ENCODE peak calls at places on chromosome 21, in five cellular contexts. One of them, this sample, is unnamed. For H3K4me1, the result is how much of the 10 kb centered on the place peaks cover.

GRCh38 chr21:24367936-24368335 is 1239.3 kb downstream of the MRPL39 start:
- DNase-seq in ovary: no peak
- DNase-seq in upper lobe of right lung: no peak
- DNase-seq in psoas muscle: no peak
- DNase-seq in naive thymus-derived CD4-positive, alpha-beta T cell: no peak
- DNase-seq in this sample: no peak

GRCh38 chr21:40841524-40842196 is 5.3 kb downstream of the DSCAM start:
- DNase-seq in ovary: no peak
- DNase-seq in upper lobe of right lung: peak
- DNase-seq in psoas muscle: no peak
- DNase-seq in naive thymus-derived CD4-positive, alpha-beta T cell: no peak
- DNase-seq in this sample: no peak

GRCh38 chr21:38811257-38811656 is 5.5 kb downstream of the ETS2 start:
- DNase-seq in ovary: no peak
- DNase-seq in upper lobe of right lung: no peak
- DNase-seq in psoas muscle: no peak
- DNase-seq in naive thymus-derived CD4-positive, alpha-beta T cell: no peak
- DNase-seq in this sample: no peak

GRCh38 chr21:18298228-18298627 is 53.6 kb downstream of the CHODL start:
- DNase-seq in ovary: no peak
- DNase-seq in upper lobe of right lung: no peak
- DNase-seq in psoas muscle: no peak
- DNase-seq in naive thymus-derived CD4-positive, alpha-beta T cell: no peak
- DNase-seq in this sample: no peak

GRCh38 chr21:32248616-32249550 is 30.0 kb downstream of the MIS18A start:
- DNase-seq in ovary: no peak
- DNase-seq in upper lobe of right lung: no peak
- DNase-seq in psoas muscle: no peak
- DNase-seq in naive thymus-derived CD4-positive, alpha-beta T cell: no peak
- DNase-seq in this sample: no peak

GRCh38 chr21:37944492-37944891 is 28.2 kb upstream of the KCNJ6 start:
- DNase-seq in ovary: no peak
- DNase-seq in upper lobe of right lung: no peak
- DNase-seq in psoas muscle: no peak
- DNase-seq in naive thymus-derived CD4-positive, alpha-beta T cell: no peak
- DNase-seq in this sample: no peak

GRCh38 chr21:36744560-36745231 is 45.8 kb downstream of the SIM2 start:
- DNase-seq in ovary: no peak
- DNase-seq in upper lobe of right lung: peak
- DNase-seq in psoas muscle: no peak
- DNase-seq in naive thymus-derived CD4-positive, alpha-beta T cell: no peak
- DNase-seq in this sample: no peak

GRCh38 chr21:29737188-29737587 is 202.6 kb downstream of the GRIK1 start:
- DNase-seq in ovary: no peak
- DNase-seq in upper lobe of right lung: no peak
- DNase-seq in psoas muscle: no peak
- DNase-seq in naive thymus-derived CD4-positive, alpha-beta T cell: no peak
- DNase-seq in this sample: no peak

GRCh38 chr21:17578162-17578561 is 34.5 kb downstream of the BTG3 start:
- DNase-seq in ovary: no peak
- DNase-seq in upper lobe of right lung: no peak
- DNase-seq in psoas muscle: no peak
- DNase-seq in naive thymus-derived CD4-positive, alpha-beta T cell: no peak
- DNase-seq in this sample: no peak

GRCh38 chr21:31394309-31394708 is 50.2 kb upstream of the TIAM1 start:
- DNase-seq in ovary: no peak
- DNase-seq in upper lobe of right lung: no peak
- DNase-seq in psoas muscle: no peak
- DNase-seq in naive thymus-derived CD4-positive, alpha-beta T cell: no peak
- DNase-seq in this sample: no peak

GRCh38 chr21:27017251-27017650 is 50.4 kb upstream of the ADAMTS5 start:
- DNase-seq in ovary: no peak
- DNase-seq in upper lobe of right lung: no peak
- DNase-seq in psoas muscle: no peak
- DNase-seq in naive thymus-derived CD4-positive, alpha-beta T cell: no peak
- DNase-seq in this sample: no peak

GRCh38 chr21:15732290-15732995 is 2.7 kb downstream of the USP25 start:
- DNase-seq in ovary: no peak
- DNase-seq in upper lobe of right lung: no peak
- DNase-seq in psoas muscle: no peak
- DNase-seq in naive thymus-derived CD4-positive, alpha-beta T cell: no peak
- DNase-seq in this sample: peak

GRCh38 chr21:37620401-37620800 is 253.8 kb downstream of the DYRK1A start:
- DNase-seq in ovary: no peak
- DNase-seq in upper lobe of right lung: no peak
- DNase-seq in psoas muscle: no peak
- DNase-seq in naive thymus-derived CD4-positive, alpha-beta T cell: no peak
- DNase-seq in this sample: no peak

GRCh38 chr21:16193758-16194606 is 464.2 kb downstream of the USP25 start:
- DNase-seq in ovary: peak
- DNase-seq in upper lobe of right lung: peak
- DNase-seq in psoas muscle: peak
- DNase-seq in naive thymus-derived CD4-positive, alpha-beta T cell: no peak
- DNase-seq in this sample: no peak

GRCh38 chr21:37061926-37062591 is 10.8 kb downstream of the PIGP start:
- DNase-seq in ovary: peak
- DNase-seq in upper lobe of right lung: no peak
- DNase-seq in psoas muscle: no peak
- DNase-seq in naive thymus-derived CD4-positive, alpha-beta T cell: no peak
- DNase-seq in this sample: no peak

GRCh38 chr21:27408826-27409225 is 441.9 kb upstream of the ADAMTS5 start:
- DNase-seq in ovary: no peak
- DNase-seq in upper lobe of right lung: no peak
- DNase-seq in psoas muscle: no peak
- DNase-seq in naive thymus-derived CD4-positive, alpha-beta T cell: no peak
- DNase-seq in this sample: no peak

GRCh38 chr21:29366532-29366931 is 67.8 kb downstream of the BACH1 start:
- DNase-seq in ovary: no peak
- DNase-seq in upper lobe of right lung: no peak
- DNase-seq in psoas muscle: no peak
- DNase-seq in naive thymus-derived CD4-positive, alpha-beta T cell: no peak
- DNase-seq in this sample: no peak

GRCh38 chr21:29092102-29092959 is 18.9 kb upstream of the CCT8 start:
- DNase-seq in ovary: no peak
- DNase-seq in upper lobe of right lung: no peak
- DNase-seq in psoas muscle: no peak
- DNase-seq in naive thymus-derived CD4-positive, alpha-beta T cell: no peak
- DNase-seq in this sample: no peak

GRCh38 chr21:34020934-34021553 is 52.3 kb upstream of the MRPS6 start:
- DNase-seq in ovary: no peak
- DNase-seq in upper lobe of right lung: no peak
- DNase-seq in psoas muscle: no peak
- DNase-seq in naive thymus-derived CD4-positive, alpha-beta T cell: no peak
- DNase-seq in this sample: no peak

GRCh38 chr21:34024382-34024693 is 49.0 kb upstream of the MRPS6 start:
- DNase-seq in ovary: no peak
- DNase-seq in upper lobe of right lung: no peak
- DNase-seq in psoas muscle: no peak
- DNase-seq in naive thymus-derived CD4-positive, alpha-beta T cell: no peak
- DNase-seq in this sample: no peak

GRCh38 chr21:34021726-34022125 is 51.7 kb upstream of the MRPS6 start:
- DNase-seq in ovary: no peak
- DNase-seq in upper lobe of right lung: no peak
- DNase-seq in psoas muscle: no peak
- DNase-seq in naive thymus-derived CD4-positive, alpha-beta T cell: no peak
- DNase-seq in this sample: no peak

GRCh38 chr21:34023691-34024381 is 49.5 kb upstream of the MRPS6 start:
- DNase-seq in ovary: no peak
- DNase-seq in upper lobe of right lung: no peak
- DNase-seq in psoas muscle: no peak
- DNase-seq in naive thymus-derived CD4-positive, alpha-beta T cell: no peak
- DNase-seq in this sample: peak

GRCh38 chr21:34022557-34023335 is 50.6 kb upstream of the MRPS6 start:
- DNase-seq in ovary: no peak
- DNase-seq in upper lobe of right lung: no peak
- DNase-seq in psoas muscle: no peak
- DNase-seq in naive thymus-derived CD4-positive, alpha-beta T cell: no peak
- DNase-seq in this sample: peak
- H3K4me1 ChIP-seq in ovary: under half
- H3K4me1 ChIP-seq in upper lobe of right lung: under half
- H3K4me1 ChIP-seq in psoas muscle: under half
- H3K4me1 ChIP-seq in naive thymus-derived CD4-positive, alpha-beta T cell: under half
- H3K4me1 ChIP-seq in this sample: under half

GRCh38 chr21:42665026-42665425 is 11.6 kb downstream of the PDE9A start:
- DNase-seq in ovary: no peak
- DNase-seq in upper lobe of right lung: no peak
- DNase-seq in psoas muscle: no peak
- DNase-seq in naive thymus-derived CD4-positive, alpha-beta T cell: no peak
- DNase-seq in this sample: no peak
- H3K27ac ChIP-seq in ovary: no peak
- H3K27ac ChIP-seq in upper lobe of right lung: no peak
- H3K27ac ChIP-seq in psoas muscle: no peak
- H3K27ac ChIP-seq in naive thymus-derived CD4-positive, alpha-beta T cell: no peak
- H3K27ac ChIP-seq in this sample: no peak

GRCh38 chr21:34320006-34320405 is 43.8 kb upstream of the KCNE2 start:
- DNase-seq in ovary: no peak
- DNase-seq in upper lobe of right lung: no peak
- DNase-seq in psoas muscle: no peak
- DNase-seq in naive thymus-derived CD4-positive, alpha-beta T cell: no peak
- DNase-seq in this sample: no peak

GRCh38 chr21:34319585-34319984 is 44.2 kb upstream of the KCNE2 start:
- DNase-seq in ovary: no peak
- DNase-seq in upper lobe of right lung: no peak
- DNase-seq in psoas muscle: no peak
- DNase-seq in naive thymus-derived CD4-positive, alpha-beta T cell: no peak
- DNase-seq in this sample: no peak
- H3K4me3 ChIP-seq in ovary: no peak
- H3K4me3 ChIP-seq in upper lobe of right lung: no peak
- H3K4me3 ChIP-seq in psoas muscle: no peak
- H3K4me3 ChIP-seq in naive thymus-derived CD4-positive, alpha-beta T cell: no peak
- H3K4me3 ChIP-seq in this sample: no peak

DNA sequence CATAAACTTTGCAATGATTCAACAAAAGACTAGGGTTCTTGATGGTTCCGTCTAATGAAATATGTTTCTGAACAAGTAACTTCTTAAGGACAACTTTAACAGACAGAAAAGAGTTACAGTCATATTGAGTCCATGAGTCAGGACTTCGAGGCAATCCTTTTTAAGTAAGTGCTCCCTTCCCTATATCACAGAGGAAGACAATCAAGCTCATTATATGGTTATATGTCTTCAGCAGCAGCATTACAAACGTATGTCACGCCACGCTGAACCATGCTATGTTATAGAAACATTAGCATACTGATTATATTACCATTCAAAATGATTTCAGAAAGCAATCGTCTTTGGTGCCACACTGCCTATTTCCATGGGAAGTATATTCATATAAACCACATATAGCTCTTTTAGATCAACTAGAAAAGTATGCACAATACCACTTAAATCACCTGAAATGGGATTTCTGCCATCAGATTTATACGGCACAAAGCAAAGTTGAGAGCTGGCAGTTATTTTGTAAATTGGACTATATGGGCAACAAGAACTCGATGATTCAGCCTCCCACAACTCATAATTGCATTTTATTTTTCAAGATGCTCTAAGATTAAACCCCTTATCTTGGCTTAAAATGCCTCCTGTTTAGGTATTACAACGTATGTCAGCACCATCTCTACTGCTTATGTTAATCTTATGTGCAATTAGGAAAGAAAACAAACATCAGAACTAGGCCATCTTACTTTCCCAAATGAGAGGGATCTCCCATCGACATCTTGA is 111.3 kb upstream of the SAMSN1 start:
- DNase-seq in ovary: no peak
- DNase-seq in upper lobe of right lung: no peak
- DNase-seq in psoas muscle: no peak
- DNase-seq in naive thymus-derived CD4-positive, alpha-beta T cell: no peak
- DNase-seq in this sample: no peak
- H3K4me1 ChIP-seq in ovary: under half
- H3K4me1 ChIP-seq in upper lobe of right lung: under half
- H3K4me1 ChIP-seq in psoas muscle: under half
- H3K4me1 ChIP-seq in naive thymus-derived CD4-positive, alpha-beta T cell: under half
- H3K4me1 ChIP-seq in this sample: under half

GRCh38 chr21:45447821-45448220 is 42.9 kb downstream of the COL18A1 start:
- DNase-seq in ovary: no peak
- DNase-seq in upper lobe of right lung: no peak
- DNase-seq in psoas muscle: no peak
- DNase-seq in naive thymus-derived CD4-positive, alpha-beta T cell: no peak
- DNase-seq in this sample: no peak
- H3K27ac ChIP-seq in ovary: no peak
- H3K27ac ChIP-seq in upper lobe of right lung: no peak
- H3K27ac ChIP-seq in psoas muscle: no peak
- H3K27ac ChIP-seq in naive thymus-derived CD4-positive, alpha-beta T cell: no peak
- H3K27ac ChIP-seq in this sample: no peak

GRCh38 chr21:45985471-45986315 is 4.1 kb downstream of the COL6A1 start:
- DNase-seq in ovary: peak
- DNase-seq in upper lobe of right lung: peak
- DNase-seq in psoas muscle: no peak
- DNase-seq in naive thymus-derived CD4-positive, alpha-beta T cell: peak
- DNase-seq in this sample: no peak
- H3K4me3 ChIP-seq in ovary: no peak
- H3K4me3 ChIP-seq in upper lobe of right lung: no peak
- H3K4me3 ChIP-seq in psoas muscle: no peak
- H3K4me3 ChIP-seq in naive thymus-derived CD4-positive, alpha-beta T cell: no peak
- H3K4me3 ChIP-seq in this sample: no peak

DNA sequence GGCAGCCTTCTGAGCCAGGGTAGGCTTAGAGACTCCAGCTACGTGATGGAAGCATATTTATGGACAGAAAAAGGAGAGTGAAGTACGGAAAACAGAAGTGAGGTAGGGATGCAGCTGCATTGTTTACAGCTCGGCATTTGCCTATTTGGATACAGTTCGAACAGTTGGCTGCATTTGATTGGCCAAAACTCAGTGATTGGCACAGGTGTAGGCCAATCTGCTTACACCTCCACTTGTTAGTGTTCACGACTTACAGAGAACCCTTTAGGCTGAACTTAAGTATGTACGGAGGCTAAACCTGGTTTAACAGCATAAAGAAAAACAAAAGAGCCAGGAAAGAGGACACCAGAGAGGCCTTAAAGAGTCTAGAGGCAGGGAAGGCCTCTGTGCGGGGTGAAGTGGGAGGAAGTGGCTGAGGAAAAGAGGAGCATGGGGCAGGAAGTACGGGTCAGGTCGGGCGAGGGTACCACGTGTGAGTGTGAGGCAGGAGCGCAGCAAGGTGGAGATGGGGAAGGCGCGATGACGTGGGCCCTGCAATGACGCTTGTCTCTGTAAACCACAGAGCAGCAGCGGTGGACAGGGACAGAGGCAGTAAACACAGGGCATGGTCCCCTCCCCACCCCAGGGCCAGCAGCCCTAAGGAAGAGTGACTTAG is 32.0 kb downstream of the RSPH1 start:
- DNase-seq in ovary: no peak
- DNase-seq in upper lobe of right lung: no peak
- DNase-seq in psoas muscle: no peak
- DNase-seq in naive thymus-derived CD4-positive, alpha-beta T cell: peak
- DNase-seq in this sample: peak
- H3K4me1 ChIP-seq in ovary: under half
- H3K4me1 ChIP-seq in upper lobe of right lung: under half
- H3K4me1 ChIP-seq in psoas muscle: under half
- H3K4me1 ChIP-seq in naive thymus-derived CD4-positive, alpha-beta T cell: under half
- H3K4me1 ChIP-seq in this sample: under half

This sample was measured in CD4-positive, CD25-positive, alpha-beta regulatory T cell.